ENCODE peak calls at places on chromosomes 4 and X, in ten cellular contexts. W is central memory CD4-positive, alpha-beta T cell; D is right atrium auricular region; X is NCI-H510A; T is posterior cingulate gyrus; N is MCF 10A; Y is AML-193; L is ACHN; G is HL-60; K is adipocyte. I is an unnamed sample.

GRCh38 chr4:10028910-10029309 is 7.6 kb upstream of the SLC2A9 start:
- DNase-seq in G (no peak), N (peak; percentile 76), K (no peak), X (no peak), L (no peak), T (no peak), W (no peak), D (no peak), Y (no peak), I (no peak)

GRCh38 chr4:33381806-33382205 is 2661.6 kb downstream of the PCDH7 start:
- DNase-seq in G (no peak), Y (no peak), K (no peak), T (no peak), D (no peak), X (peak; percentile 0), W (no peak), N (peak; percentile 73), L (no peak), I (peak; percentile 89)

GRCh38 chr4:183348706-183349659 is 26.8 kb upstream of the CLDN24 start:
- DNase-seq in L (peak; percentile 89), N (peak; percentile 56), T (no peak), K (peak; percentile 78), Y (no peak), W (no peak), G (no peak), X (no peak), D (no peak), I (no peak)

GRCh38 chrX:40153335-40154221 is 55.8 kb upstream of the BCOR start:
- DNase-seq in G (peak; percentile 87), L (peak; percentile 38), D (no peak), Y (peak; percentile 63), W (peak; percentile 53), N (peak; percentile 49), T (peak; percentile 81), K (peak; percentile 52), X (peak; percentile 55), I (peak; percentile 82)

GRCh38 chr4:150679767-150680088 is 97.8 kb downstream of the MAB21L2 start:
- DNase-seq in N (no peak), K (peak; percentile 36), W (no peak), G (no peak), T (no peak), L (no peak), X (no peak), Y (no peak), D (no peak), I (no peak)

GRCh38 chrX:20829665-20830481 is 544.3 kb upstream of the CNKSR2 start:
- DNase-seq in T (no peak), N (peak; percentile 50), Y (no peak), G (no peak), K (no peak), X (no peak), D (no peak), L (no peak), W (no peak), I (peak; percentile 47)

GRCh38 chr4:38344929-38345328 is 319.1 kb upstream of the KLF3 start:
- DNase-seq in D (no peak), Y (no peak), L (no peak), K (no peak), T (no peak), W (no peak), G (no peak), N (no peak), X (no peak), I (no peak)

GRCh38 chr4:128854433-128854832 is 44.9 kb downstream of the JADE1 start:
- DNase-seq in K (peak; percentile 25), W (peak; percentile 23), G (peak; percentile 51), L (no peak), N (no peak), X (no peak), D (no peak), Y (peak; percentile 18), T (no peak), I (no peak)

GRCh38 chr4:85677286-85677685 is 202.3 kb downstream of the ARHGAP24 start:
- DNase-seq in W (no peak), N (peak; percentile 8), L (no peak), K (no peak), X (no peak), T (no peak), Y (no peak), G (no peak), D (no peak), I (no peak)

GRCh38 chrX:20472148-20472547 is 205.4 kb upstream of the RPS6KA3 start:
- DNase-seq in N (no peak), W (no peak), X (no peak), L (no peak), D (no peak), K (no peak), T (no peak), G (no peak), Y (no peak), I (no peak)

GRCh38 chr4:182768821-182769220 is 148.4 kb downstream of the DCTD start:
- DNase-seq in X (no peak), N (no peak), Y (no peak), D (no peak), W (no peak), K (no peak), T (no peak), G (no peak), L (no peak), I (no peak)

GRCh38 chrX:20066968-20067708 is 49.6 kb downstream of the MAP7D2 start:
- DNase-seq in N (peak; percentile 72), W (peak; percentile 24), X (peak; percentile 17), K (peak; percentile 57), D (no peak), T (no peak), L (peak; percentile 30), G (peak; percentile 43), Y (peak; percentile 5), I (peak; percentile 84)

GRCh38 chr4:94757192-94758140 is at the start of gene BMPR1B:
- DNase-seq in G (no peak), W (no peak), N (peak; percentile 80), Y (no peak), K (peak; percentile 83), D (no peak), T (peak; percentile 76), X (no peak), L (peak; percentile 70), I (peak; percentile 71)

GRCh38 chr4:157018920-157019490 is 47.4 kb upstream of the PDGFC start:
- DNase-seq in D (no peak), X (no peak), W (no peak), T (no peak), L (no peak), K (no peak), N (no peak), Y (no peak), G (no peak), I (no peak)

I was measured in DMS53.